ENCODE peak calls at places on chromosomes 4 and X, in eight cellular contexts. G is GM12878, E is AG09319, Y is left lung, H is fibroblast of mammary gland, J is cardiac muscle cell, U is breast epithelium, B is GM10248. X is an unnamed sample.

GRCh38 chr4:189143255-189143654 is 797.4 kb upstream of the FRG1 start:
- DNase-seq in G (no peak), E (no peak), Y (no peak), H (no peak), J (no peak), U (no peak), B (no peak), X (no peak)

GRCh38 chr4:186723207-186724047 is at the start of gene FAT1:
- DNase-seq in G (no peak), E (peak), Y (peak), H (peak), J (peak), U (peak), B (no peak), X (peak)

GRCh38 chrX:125266153-125266660 is 53.5 kb upstream of the TEX13C start:
- DNase-seq in G (no peak), E (no peak), Y (no peak), H (no peak), J (no peak), U (no peak), B (no peak), X (no peak)

GRCh38 chrX:101117701-101118100 is 19.7 kb downstream of the CENPI start:
- DNase-seq in G (no peak), E (no peak), Y (no peak), H (peak), J (no peak), U (no peak), B (no peak), X (no peak)

GRCh38 chr4:110631582-110632505 is 9.0 kb upstream of the PITX2 start:
- DNase-seq in G (no peak), E (peak), Y (no peak), H (peak), J (peak), U (no peak), B (peak), X (peak)

GRCh38 chr4:113971706-113972360 is 7.6 kb downstream of the ARSJ start:
- DNase-seq in G (no peak), E (peak), Y (no peak), H (peak), J (no peak), U (no peak), B (no peak), X (no peak)

GRCh38 chr4:38728651-38729141 is 54.1 kb downstream of the TLR10 start:
- DNase-seq in G (no peak), E (no peak), Y (peak), H (no peak), J (no peak), U (no peak), B (no peak), X (no peak)

GRCh38 chr4:37827030-37827705 is 682 bp downstream of the PGM2 start:
- DNase-seq in G (no peak), E (no peak), Y (no peak), H (peak), J (peak), U (no peak), B (peak), X (peak)

GRCh38 chrX:106608016-106608415 is 3.8 kb upstream of the RADX start:
- DNase-seq in G (no peak), E (no peak), Y (no peak), H (no peak), J (no peak), U (no peak), B (no peak), X (no peak)

GRCh38 chr4:113384600-113384999 is 335.1 kb downstream of the ANK2 start:
- DNase-seq in G (no peak), E (no peak), Y (no peak), H (peak), J (no peak), U (no peak), B (no peak), X (no peak)

GRCh38 chr4:82652062-82652461 is 90.3 kb upstream of the TMEM150C start:
- DNase-seq in G (no peak), E (no peak), Y (no peak), H (peak), J (no peak), U (no peak), B (no peak), X (no peak)

GRCh38 chrX:68920541-68920940 is 91.7 kb downstream of the EFNB1 start:
- DNase-seq in G (no peak), E (no peak), Y (no peak), H (peak), J (no peak), U (no peak), B (no peak), X (no peak)

GRCh38 chrX:120549483-120550452 is 11.0 kb downstream of the CUL4B start:
- DNase-seq in G (no peak), E (peak), Y (no peak), H (peak), J (no peak), U (no peak), B (no peak), X (no peak)

GRCh38 chrX:132623307-132623706 is 134.5 kb upstream of the MBNL3 start:
- DNase-seq in G (no peak), E (no peak), Y (no peak), H (no peak), J (no peak), U (no peak), B (no peak), X (no peak)

GRCh38 chr4:105551968-105552746 is at the start of gene ARHGEF38:
- DNase-seq in G (no peak), E (no peak), Y (peak), H (peak), J (no peak), U (peak), B (no peak), X (no peak)

GRCh38 chrX:138411048-138411447 is 300.5 kb downstream of the FGF13 start:
- DNase-seq in G (no peak), E (no peak), Y (no peak), H (no peak), J (peak), U (no peak), B (no peak), X (no peak)

GRCh38 chr4:39970559-39971270 is 7.0 kb downstream of the PDS5A start:
- DNase-seq in G (no peak), E (no peak), Y (peak), H (no peak), J (no peak), U (no peak), B (no peak), X (no peak)

GRCh38 chrX:54172455-54172854 is 10.6 kb downstream of the FAM120C start:
- DNase-seq in G (no peak), E (no peak), Y (no peak), H (no peak), J (no peak), U (no peak), B (no peak), X (no peak)

GRCh38 chr4:119729815-119730643 is 101.4 kb upstream of the PDE5A start:
- DNase-seq in G (no peak), E (peak), Y (no peak), H (peak), J (no peak), U (peak), B (no peak), X (no peak)

GRCh38 chrX:153400146-153401132 is 711 bp downstream of the PNMA6E start:
- DNase-seq in G (no peak), E (no peak), Y (peak), H (peak), J (peak), U (no peak), B (peak), X (no peak)

GRCh38 chr4:72527038-72527646 is 41.9 kb downstream of the ADAMTS3 start:
- DNase-seq in G (no peak), E (no peak), Y (no peak), H (no peak), J (no peak), U (no peak), B (no peak), X (no peak)

GRCh38 chr4:94532016-94532789 is 80.5 kb downstream of the PDLIM5 start:
- DNase-seq in G (no peak), E (no peak), Y (no peak), H (peak), J (no peak), U (no peak), B (no peak), X (no peak)

GRCh38 chr4:120630432-120630831 is 292.1 kb downstream of the PRDM5 start:
- DNase-seq in G (no peak), E (no peak), Y (no peak), H (peak), J (peak), U (no peak), B (no peak), X (no peak)

GRCh38 chr4:130335417-130336194 is 1239.7 kb downstream of the C4orf33 start:
- DNase-seq in G (no peak), E (no peak), Y (no peak), H (no peak), J (peak), U (no peak), B (no peak), X (no peak)

GRCh38 chrX:9464435-9465371 is at the start of gene TBL1X:
- DNase-seq in G (no peak), E (peak), Y (peak), H (peak), J (peak), U (no peak), B (peak), X (peak)

GRCh38 chr4:105060628-105061027 is 86.0 kb upstream of the TET2 start:
- DNase-seq in G (peak), E (no peak), Y (no peak), H (peak), J (no peak), U (no peak), B (peak), X (no peak)

GRCh38 chr4:123588631-123589223 is 192.1 kb downstream of the SPRY1 start:
- DNase-seq in G (peak), E (no peak), Y (no peak), H (no peak), J (no peak), U (no peak), B (peak), X (no peak)

GRCh38 chr4:152364383-152364782 is 171.5 kb downstream of the FBXW7 start:
- DNase-seq in G (no peak), E (no peak), Y (no peak), H (no peak), J (no peak), U (no peak), B (no peak), X (no peak)

GRCh38 chr4:178612725-178613124 is 1170.5 kb upstream of the AGA start:
- DNase-seq in G (no peak), E (no peak), Y (no peak), H (no peak), J (no peak), U (no peak), B (no peak), X (no peak)

GRCh38 chrX:138073626-138074025 is 507.7 kb downstream of the ZIC3 start:
- DNase-seq in G (no peak), E (no peak), Y (no peak), H (no peak), J (no peak), U (no peak), B (no peak), X (no peak)

GRCh38 chr4:83830138-83830537 is 294.2 kb downstream of the GPAT3 start:
- DNase-seq in G (no peak), E (no peak), Y (no peak), H (no peak), J (peak), U (no peak), B (no peak), X (no peak)

GRCh38 chrX:123085311-123085940 is 98.7 kb upstream of the GRIA3 start:
- DNase-seq in G (no peak), E (no peak), Y (no peak), H (no peak), J (no peak), U (no peak), B (no peak), X (no peak)

GRCh38 chr4:154164931-154165839 is 326.4 kb downstream of the DCHS2 start:
- DNase-seq in G (peak), E (peak), Y (no peak), H (peak), J (no peak), U (no peak), B (no peak), X (no peak)

GRCh38 chrX:49291615-49292337 is 11.7 kb upstream of the GAGE10 start:
- DNase-seq in G (no peak), E (no peak), Y (peak), H (peak), J (peak), U (no peak), B (peak), X (peak)

GRCh38 chr4:153728151-153728550 is 31.7 kb downstream of the RNF175 start:
- DNase-seq in G (no peak), E (no peak), Y (no peak), H (no peak), J (no peak), U (no peak), B (no peak), X (no peak)

GRCh38 chrX:44002569-44002968 is 29.4 kb upstream of the NDP start:
- DNase-seq in G (no peak), E (no peak), Y (no peak), H (peak), J (no peak), U (no peak), B (no peak), X (no peak)

GRCh38 chr4:2462992-2463762 is 5.7 kb upstream of the RNF4 start:
- DNase-seq in G (no peak), E (no peak), Y (no peak), H (no peak), J (no peak), U (no peak), B (no peak), X (no peak)
- TF ChIP-seq CTCF in G (no peak), E (no peak), Y (no peak), H (no peak), J (no peak), U (no peak), B (no peak), X (no peak)

GRCh38 chrX:66635360-66635759 is 3.5 kb downstream of the EDA2R start:
- DNase-seq in G (no peak), E (no peak), Y (no peak), H (peak), J (no peak), U (no peak), B (no peak), X (no peak)
- TF ChIP-seq CTCF in G (no peak), E (no peak), Y (no peak), H (no peak), J (no peak), U (no peak), B (no peak), X (no peak)

GRCh38 chrX:11105080-11105479 is 6.1 kb upstream of the HCCS start:
- DNase-seq in G (no peak), E (no peak), Y (no peak), H (peak), J (no peak), U (no peak), B (no peak), X (no peak)
- TF ChIP-seq CTCF in G (no peak), E (no peak), Y (no peak), H (no peak), J (no peak), U (no peak), B (no peak), X (no peak)

GRCh38 chr4:125314676-125315570 is at the start of gene FAT4:
- DNase-seq in G (no peak), E (peak), Y (peak), H (peak), J (peak), U (peak), B (peak), X (peak)
- TF ChIP-seq CTCF in G (no peak), E (peak), Y (no peak), H (no peak), J (peak), U (peak), B (no peak), X (no peak)

GRCh38 chr4:162131256-162131655 is 32.5 kb downstream of the FSTL5 start:
- DNase-seq in G (no peak), E (no peak), Y (no peak), H (no peak), J (no peak), U (no peak), B (no peak), X (no peak)
- TF ChIP-seq CTCF in G (no peak), E (no peak), Y (no peak), H (no peak), J (no peak), U (no peak), B (no peak), X (peak)

DNA sequence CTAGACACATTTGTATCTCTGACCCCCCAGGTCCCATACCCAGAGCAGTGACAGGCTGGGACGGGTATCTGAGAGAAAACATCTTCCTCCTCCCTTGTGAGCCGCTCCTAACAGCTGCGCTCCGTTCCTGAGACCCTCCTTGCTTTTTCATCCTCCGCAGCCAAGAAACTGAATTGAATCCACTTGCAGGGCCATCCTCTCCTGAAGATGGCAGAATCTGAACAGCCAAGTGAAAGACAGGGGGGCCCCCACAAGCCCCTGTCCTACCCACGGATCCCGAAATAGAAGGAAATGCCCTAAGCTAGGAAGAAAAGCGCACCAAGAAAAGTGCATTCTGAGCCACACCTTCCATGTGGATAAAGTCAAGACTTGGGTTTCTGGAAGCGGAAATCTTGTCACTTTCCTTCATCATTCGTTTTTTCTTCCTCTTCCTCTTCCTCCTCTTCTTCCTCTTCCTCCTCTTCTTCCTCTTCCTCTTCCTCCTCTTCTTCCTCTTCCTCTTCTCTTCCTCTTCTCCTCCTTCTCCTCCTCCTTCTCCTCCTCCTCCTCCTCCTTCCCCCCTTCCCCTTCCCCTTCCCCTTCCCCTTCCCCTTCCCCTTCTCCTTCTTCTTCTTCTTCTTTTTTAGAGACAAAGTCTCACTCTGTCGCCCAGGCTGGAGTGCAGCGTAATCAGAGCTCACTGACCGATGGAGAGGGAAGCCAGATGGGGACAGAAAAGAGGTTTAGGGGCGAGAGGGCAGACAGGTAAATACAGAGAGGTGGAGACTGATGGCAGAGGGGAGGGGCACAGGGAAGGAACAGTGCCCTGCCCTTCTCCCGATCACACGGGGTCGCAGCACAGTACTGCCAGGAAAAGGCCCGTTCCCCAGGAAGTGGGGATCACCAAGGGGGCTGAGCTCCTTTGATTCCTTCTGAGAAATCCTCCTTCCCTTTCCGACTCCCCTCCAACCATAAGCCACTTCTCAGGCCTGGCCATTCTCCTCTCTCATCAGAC is 85.9 kb upstream of the WWC2 start:
- DNase-seq in G (no peak), E (no peak), Y (no peak), H (no peak), J (no peak), U (no peak), B (no peak), X (no peak)
- TF ChIP-seq CTCF in G (no peak), E (no peak), Y (no peak), H (no peak), J (no peak), U (no peak), B (no peak), X (no peak)